ENCODE peak calls at places on chromosomes 4 and X, in ten cellular contexts. N is right lobe of liver; K is adipocyte; Q is AG04450; L is NT2/D1; O is cardiac muscle cell; B is spleen; F is psoas muscle; T is OCI-LY7; W is CD8-positive, alpha-beta memory T cell. D is an unnamed sample. For H3K9me3, the result is how much of the 10 kb centered on the place peaks cover.

GRCh38 chr4:146407669-146408084 is 114.1 kb downstream of the SLC10A7 start:
- DNase-seq in T (no peak), Q (no peak), O (no peak), L (no peak), F (no peak), B (no peak), N (no peak), W (no peak), K (no peak), D (no peak)

GRCh38 chrX:115350696-115351408 is 61.3 kb downstream of the LUZP4 start:
- DNase-seq in W (no peak), B (no peak), Q (no peak), T (no peak), F (no peak), L (no peak), K (peak), N (no peak), O (peak), D (no peak)

GRCh38 chr4:39235701-39236100 is 53.4 kb downstream of the WDR19 start:
- DNase-seq in L (no peak), T (no peak), B (no peak), Q (no peak), W (no peak), F (no peak), K (no peak), N (no peak), O (no peak), D (no peak)

GRCh38 chr4:99457270-99457669 is 22.1 kb upstream of the ADH7 start:
- DNase-seq in O (peak), N (no peak), F (no peak), T (no peak), Q (no peak), L (no peak), W (no peak), B (no peak), K (peak), D (no peak)

GRCh38 chr4:154779362-154779947 is 1.6 kb upstream of the RBM46 start:
- DNase-seq in T (peak), Q (peak), K (peak), N (no peak), O (peak), F (no peak), W (no peak), L (peak), B (no peak), D (no peak)

GRCh38 chr4:144465546-144465945 is 180.4 kb upstream of the HHIP start:
- DNase-seq in W (no peak), T (no peak), K (no peak), O (no peak), L (no peak), B (no peak), F (no peak), Q (no peak), N (no peak), D (no peak)

GRCh38 chr4:16674133-16674532 is 224.3 kb downstream of the LDB2 start:
- DNase-seq in Q (no peak), K (no peak), F (no peak), O (no peak), L (no peak), B (no peak), N (no peak), W (no peak), T (no peak), D (no peak)

GRCh38 chrX:10447577-10448214 is 172.7 kb downstream of the MID1 start:
- DNase-seq in F (no peak), K (no peak), L (no peak), B (no peak), O (no peak), W (no peak), T (no peak), Q (no peak), N (no peak), D (no peak)

GRCh38 chr4:8919651-8920288 is 48.1 kb upstream of the HMX1 start:
- DNase-seq in L (no peak), B (peak), Q (no peak), W (no peak), F (no peak), T (no peak), O (no peak), K (no peak), N (no peak), D (peak)

GRCh38 chr4:132056466-132056865 is 1092.6 kb upstream of the PCDH10 start:
- DNase-seq in F (no peak), W (no peak), O (no peak), Q (no peak), K (peak), N (no peak), B (no peak), L (no peak), T (no peak), D (no peak)

GRCh38 chr4:123350191-123350544 is 46.4 kb upstream of the SPRY1 start:
- DNase-seq in Q (no peak), T (peak), O (peak), K (peak), N (no peak), W (no peak), F (no peak), L (peak), B (no peak), D (no peak)

GRCh38 chr4:156347412-156348075 is 393.9 kb upstream of the CTSO start:
- DNase-seq in O (no peak), Q (no peak), N (no peak), F (no peak), T (no peak), L (peak), B (no peak), K (no peak), W (no peak), D (no peak)

GRCh38 chrX:39773923-39774803 is 323.6 kb downstream of the BCOR start:
- DNase-seq in N (no peak), W (peak), B (peak), O (peak), F (no peak), K (no peak), L (no peak), T (no peak), Q (no peak), D (no peak)

GRCh38 chrX:153456704-153457103 is 10.8 kb upstream of the TREX2 start:
- DNase-seq in Q (no peak), N (no peak), W (no peak), F (peak), B (no peak), O (no peak), T (no peak), L (no peak), K (no peak), D (no peak)

GRCh38 chrX:12614266-12614665 is 176.9 kb upstream of the PRPS2 start:
- DNase-seq in K (no peak), W (no peak), Q (no peak), O (no peak), L (no peak), B (no peak), F (no peak), T (no peak), N (no peak), D (no peak)

GRCh38 chr4:183588169-183588675 is 70.8 kb downstream of the RWDD4 start:
- DNase-seq in O (peak), W (no peak), N (no peak), K (peak), Q (peak), B (no peak), T (no peak), L (no peak), F (peak), D (no peak)

GRCh38 chr4:124427095-124427767 is 285.3 kb downstream of the ANKRD50 start:
- DNase-seq in O (no peak), L (no peak), W (no peak), F (no peak), B (no peak), Q (no peak), N (no peak), T (no peak), K (no peak), D (no peak)

GRCh38 chr4:124278477-124278876 is 434.1 kb downstream of the ANKRD50 start:
- DNase-seq in F (no peak), B (no peak), T (no peak), K (peak), L (no peak), N (no peak), Q (no peak), O (peak), W (no peak), D (no peak)

GRCh38 chr4:101142259-101142658 is 205.1 kb downstream of the PPP3CA start:
- DNase-seq in B (no peak), O (no peak), T (no peak), F (no peak), W (no peak), L (no peak), K (no peak), Q (no peak), N (no peak), D (no peak)

GRCh38 chrX:38999099-38999498 is 197.8 kb downstream of the MID1IP1 start:
- DNase-seq in T (no peak), F (no peak), Q (no peak), L (no peak), B (no peak), O (no peak), K (no peak), W (no peak), N (no peak), D (no peak)

GRCh38 chrX:16559206-16559619 is 90.7 kb upstream of the S100G start:
- DNase-seq in L (no peak), N (no peak), B (no peak), O (no peak), T (no peak), W (no peak), Q (no peak), K (peak), F (no peak), D (no peak)

GRCh38 chr4:174864031-174864430 is 35.0 kb upstream of the GLRA3 start:
- DNase-seq in T (no peak), F (no peak), W (no peak), Q (no peak), O (no peak), B (no peak), L (no peak), N (no peak), K (no peak), D (no peak)

GRCh38 chr4:71732706-71733105 is 51.2 kb downstream of the GC start:
- DNase-seq in Q (peak), W (no peak), B (no peak), T (peak), F (no peak), L (no peak), N (no peak), O (peak), K (peak), D (no peak)

DNA sequence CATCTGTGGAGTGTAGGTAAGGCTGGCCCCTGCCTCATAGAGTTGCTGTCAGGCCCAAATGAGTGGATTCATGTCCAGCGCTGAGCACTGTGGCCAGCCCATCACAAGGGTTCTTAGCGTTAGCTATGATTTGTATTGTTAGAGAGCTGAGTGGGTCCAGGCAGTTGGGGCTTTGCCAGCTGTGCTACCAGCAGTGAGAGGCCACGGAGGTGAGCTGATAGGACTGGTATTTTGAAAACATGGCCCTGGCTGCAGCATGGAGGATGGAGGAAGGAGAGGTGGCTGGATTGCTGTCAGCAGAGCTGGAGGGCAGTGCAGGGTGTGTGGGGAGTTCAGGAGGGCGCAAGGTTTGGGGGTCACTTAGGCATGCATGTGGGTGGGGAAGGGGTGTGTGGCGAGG is 69.8 kb downstream of the PSAPL1 start:
- DNase-seq in B (peak), N (no peak), K (no peak), Q (no peak), F (no peak), W (no peak), T (no peak), L (no peak), O (peak), D (no peak)
- H3K9me3 ChIP-seq in B (under half), N (under half), K (under half), Q (under half), F (under half), W (under half), T (under half), L (under half), O (under half), D (under half)

DNA sequence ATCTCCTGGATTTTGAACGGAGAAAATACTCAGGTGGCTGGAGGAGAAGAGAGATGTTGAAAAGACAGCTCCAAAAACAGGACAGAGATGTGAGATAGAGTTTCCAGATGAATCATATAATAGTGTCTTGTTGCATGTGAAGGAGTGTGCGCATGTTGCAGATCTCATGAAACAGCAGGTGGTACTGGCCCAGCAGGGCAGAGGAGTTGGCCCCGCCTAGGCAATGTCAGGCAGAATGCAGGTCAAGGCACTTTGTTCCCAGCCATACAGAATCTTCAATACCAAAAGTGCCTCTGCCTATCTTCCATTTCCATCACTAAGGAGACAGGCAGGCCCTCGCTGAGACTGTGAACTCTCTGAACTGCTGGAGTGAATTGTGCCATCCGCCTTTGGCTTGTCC is 63.9 kb upstream of the FAT1 start:
- DNase-seq in L (no peak), Q (no peak), N (no peak), K (no peak), W (no peak), T (no peak), O (no peak), B (no peak), F (no peak), D (no peak)
- H3K4me3 ChIP-seq in L (no peak), Q (no peak), N (no peak), K (no peak), W (no peak), T (no peak), O (no peak), B (no peak), F (no peak), D (no peak)

GRCh38 chr4:28788929-28789490 is 1928.4 kb downstream of the STIM2 start:
- DNase-seq in L (no peak), N (no peak), T (no peak), K (no peak), B (no peak), Q (no peak), O (no peak), W (no peak), F (no peak), D (no peak)
- H3K9me3 ChIP-seq in L (under half), N (under half), T (under half), K (under half), B (under half), Q (under half), O (under half), W (under half), F (under half), D (under half)

GRCh38 chr4:211033-211511 is 86.8 kb downstream of the ZNF718 start:
- DNase-seq in L (no peak), O (no peak), W (no peak), T (peak), N (no peak), Q (no peak), F (no peak), K (no peak), B (no peak), D (no peak)

GRCh38 chr4:217891-218290 is 87.4 kb downstream of the ZNF732 start:
- DNase-seq in O (no peak), F (no peak), L (no peak), K (no peak), B (no peak), Q (no peak), W (no peak), N (no peak), T (no peak), D (no peak)

GRCh38 chr4:213971-214370 is 89.7 kb downstream of the ZNF718 start:
- DNase-seq in T (no peak), B (no peak), W (no peak), L (no peak), Q (no peak), F (no peak), K (no peak), O (no peak), N (no peak), D (no peak)

DNA sequence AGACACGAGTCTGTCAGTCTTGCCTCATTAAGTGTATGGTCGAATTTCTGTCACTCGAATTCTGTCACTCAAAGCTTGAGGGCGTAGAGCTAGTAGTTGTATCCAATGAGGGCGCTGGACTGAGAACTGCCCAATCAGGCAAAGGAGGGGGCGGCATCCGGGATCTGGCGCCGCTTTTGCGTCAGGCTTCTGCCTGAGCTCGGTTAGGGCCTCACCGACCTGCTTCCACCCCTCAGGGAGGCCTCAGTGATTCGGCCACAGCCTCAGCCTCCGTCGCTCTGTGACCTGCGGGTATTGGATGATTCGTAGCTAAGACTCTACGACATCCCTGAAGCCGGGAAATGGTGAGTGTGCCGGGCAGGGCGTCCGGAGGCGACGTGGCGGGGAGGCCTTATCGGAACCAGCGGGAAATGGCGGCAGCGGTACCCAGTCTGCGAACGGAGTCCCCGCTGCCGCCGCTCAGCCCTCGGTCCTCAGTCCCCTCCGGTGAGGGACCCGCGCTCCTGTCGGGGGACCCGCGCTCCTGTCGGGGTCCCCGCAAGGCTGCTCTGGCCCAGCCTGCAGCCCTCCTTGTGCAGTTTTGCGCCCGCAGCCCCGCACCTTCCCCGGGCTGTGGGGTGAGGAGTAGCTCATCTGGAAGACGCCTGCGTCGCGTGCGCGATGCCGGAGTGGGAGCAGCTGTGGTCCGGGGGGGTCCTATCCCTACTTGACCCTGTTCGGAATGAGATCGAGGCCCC is 88.3 kb downstream of the ZNF718 start:
- DNase-seq in F (peak), O (peak), K (peak), B (peak), T (no peak), W (no peak), Q (peak), L (peak), N (no peak), D (peak)
- H3K4me3 ChIP-seq in F (peak), O (peak), K (peak), B (peak), T (no peak), W (no peak), Q (peak), L (peak), N (peak), D (peak)

GRCh38 chr4:49036528-49036927 is 50.5 kb downstream of the CWH43 start:
- DNase-seq in N (no peak), B (no peak), O (no peak), L (no peak), F (no peak), T (no peak), Q (no peak), W (no peak), K (no peak), D (no peak)

DNA sequence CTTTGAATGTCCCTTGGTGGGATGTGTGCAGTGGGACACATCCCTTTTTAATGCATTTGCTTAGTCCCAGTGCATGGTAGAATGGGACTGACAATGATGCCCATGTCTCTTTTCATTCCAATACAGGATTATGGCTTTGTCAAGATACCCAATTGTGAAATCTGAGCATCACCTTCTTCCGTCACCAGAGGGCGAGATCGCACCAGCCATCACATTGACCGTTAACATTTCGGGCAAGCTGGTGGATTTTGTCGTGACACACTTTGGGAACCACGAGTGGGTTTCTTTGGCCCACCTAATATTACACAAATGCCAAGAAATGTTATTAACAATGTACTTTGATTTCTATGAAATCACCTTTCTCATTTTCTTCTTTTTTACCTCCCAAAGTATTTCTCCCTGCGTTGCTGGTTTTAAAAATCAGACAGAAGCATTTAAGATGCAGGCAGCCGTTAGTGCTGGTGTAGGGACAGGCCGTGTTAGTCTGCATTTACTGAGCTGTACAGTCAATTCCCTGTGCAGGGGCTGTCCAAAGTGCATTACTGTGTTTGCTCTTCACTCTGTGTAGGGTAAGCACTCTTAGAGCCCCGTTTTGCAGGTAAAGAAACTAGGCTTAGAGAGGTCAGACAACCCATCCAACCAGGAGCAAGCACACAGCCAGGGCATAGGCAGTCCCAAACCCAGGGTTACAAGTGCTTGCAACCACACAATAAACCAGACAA is 46.5 kb downstream of the CWH43 start:
- DNase-seq in Q (no peak), N (no peak), B (no peak), O (no peak), W (no peak), T (peak), F (no peak), L (peak), K (peak), D (no peak)
- H3K9me3 ChIP-seq in Q (under half), N (under half), B (under half), O (under half), W (under half), T (under half), F (under half), L (under half), K (under half), D (under half)

DNA sequence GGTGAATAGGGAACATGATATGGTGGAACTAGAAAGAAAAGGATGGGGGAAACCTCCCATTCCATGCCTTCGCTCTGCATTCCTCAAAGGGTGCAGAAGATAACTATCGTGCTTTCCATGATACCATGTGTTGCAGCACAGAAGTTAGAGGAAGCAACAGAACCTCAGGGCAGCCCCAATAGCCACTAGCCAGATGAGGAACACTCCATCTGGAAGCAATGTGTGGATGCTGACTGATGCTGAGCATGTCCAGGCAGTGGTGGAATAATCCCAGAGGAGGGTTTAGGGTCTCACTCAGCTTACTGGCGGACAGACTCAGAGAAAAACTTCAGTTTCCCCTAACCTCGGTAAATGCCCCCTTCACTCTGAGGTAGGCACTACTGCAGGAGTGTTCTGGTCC is 7.5 kb downstream of the SMIM10 start:
- DNase-seq in N (no peak), Q (no peak), W (no peak), K (no peak), F (no peak), B (no peak), T (no peak), O (no peak), L (no peak), D (no peak)
- H3K4me3 ChIP-seq in N (no peak), Q (no peak), W (no peak), K (no peak), F (no peak), B (no peak), T (no peak), O (no peak), L (no peak), D (no peak)

GRCh38 chrX:70449457-70449966 is 4.9 kb downstream of the DLG3 start:
- DNase-seq in Q (no peak), B (no peak), F (no peak), K (no peak), L (no peak), T (no peak), W (no peak), N (no peak), O (no peak), D (no peak)
- H3K9me3 ChIP-seq in Q (under half), B (under half), F (under half), K (under half), L (under half), T (under half), W (under half), N (under half), O (under half), D (under half)